ENCODE peak calls at places on chromosomes 16 and 17, in four cellular contexts. One of them, this sample, is unnamed.

GRCh38 chr16:1778200-1779179 is 3.9 kb downstream of the SPSB3 start:
- DNase-seq in aorta: peak; percentile 47
- DNase-seq in HepG2: no peak
- DNase-seq in cardiac muscle cell: no peak
- DNase-seq in this sample: peak; percentile 10

GRCh38 chr16:68436581-68436980 is 11.7 kb downstream of the SMPD3 start:
- DNase-seq in HepG2: no peak
- DNase-seq in cardiac muscle cell: no peak
- DNase-seq in aorta: no peak
- DNase-seq in this sample: no peak

GRCh38 chr16:2082983-2083364 is 35.2 kb downstream of the TSC2 start:
- DNase-seq in cardiac muscle cell: no peak
- DNase-seq in aorta: no peak
- DNase-seq in HepG2: no peak
- DNase-seq in this sample: no peak

GRCh38 chr16:4674926-4675530 is 18.3 kb upstream of the NUDT16L1 start:
- DNase-seq in cardiac muscle cell: no peak
- DNase-seq in HepG2: no peak
- DNase-seq in aorta: no peak
- DNase-seq in this sample: no peak

GRCh38 chr17:48483471-48484131 is 47.2 kb downstream of the HOXB1 start:
- DNase-seq in aorta: peak; percentile 52
- DNase-seq in HepG2: no peak
- DNase-seq in cardiac muscle cell: no peak
- DNase-seq in this sample: peak; percentile 38

GRCh38 chr16:19356024-19356952 is 61.4 kb upstream of the TMC5 start:
- DNase-seq in HepG2: no peak
- DNase-seq in aorta: no peak
- DNase-seq in cardiac muscle cell: no peak
- DNase-seq in this sample: no peak

GRCh38 chr17:8372422-8372821 is 4.1 kb downstream of the KRABD2 start:
- DNase-seq in HepG2: no peak
- DNase-seq in cardiac muscle cell: no peak
- DNase-seq in aorta: no peak
- DNase-seq in this sample: no peak

GRCh38 chr17:33506889-33507650 is 214.0 kb upstream of the ASIC2 start:
- DNase-seq in cardiac muscle cell: no peak
- DNase-seq in aorta: no peak
- DNase-seq in HepG2: no peak
- DNase-seq in this sample: no peak

GRCh38 chr17:10149573-10150399 is 48.6 kb downstream of the GAS7 start:
- DNase-seq in aorta: no peak
- DNase-seq in HepG2: no peak
- DNase-seq in cardiac muscle cell: no peak
- DNase-seq in this sample: no peak

GRCh38 chr17:45284176-45285140 is 22.6 kb upstream of the SPATA32 start:
- DNase-seq in aorta: no peak
- DNase-seq in cardiac muscle cell: no peak
- DNase-seq in HepG2: no peak
- DNase-seq in this sample: no peak

GRCh38 chr17:73290399-73291259 is 21.2 kb downstream of the CDC42EP4 start:
- DNase-seq in cardiac muscle cell: no peak
- DNase-seq in aorta: no peak
- DNase-seq in HepG2: no peak
- DNase-seq in this sample: no peak

GRCh38 chr17:47404006-47404405 is 80.3 kb downstream of the EFCAB13 start:
- DNase-seq in HepG2: no peak
- DNase-seq in cardiac muscle cell: no peak
- DNase-seq in aorta: no peak
- DNase-seq in this sample: no peak

GRCh38 chr17:4610656-4611055 is 26.3 kb downstream of the SMTNL2 start:
- DNase-seq in cardiac muscle cell: no peak
- DNase-seq in HepG2: no peak
- DNase-seq in aorta: no peak
- DNase-seq in this sample: no peak

GRCh38 chr16:47387026-47387734 is 73.7 kb downstream of the ITFG1 start:
- DNase-seq in cardiac muscle cell: peak; percentile 23
- DNase-seq in HepG2: peak; percentile 38
- DNase-seq in aorta: no peak
- DNase-seq in this sample: no peak

GRCh38 chr17:59219370-59219769 is 941 bp upstream of the GDPD1 start:
- DNase-seq in cardiac muscle cell: no peak
- DNase-seq in aorta: no peak
- DNase-seq in HepG2: no peak
- DNase-seq in this sample: no peak

GRCh38 chr17:42311240-42312034 is 23.1 kb downstream of the STAT5A start:
- DNase-seq in cardiac muscle cell: peak; percentile 57
- DNase-seq in aorta: peak; percentile 94
- DNase-seq in HepG2: peak; percentile 91
- DNase-seq in this sample: peak; percentile 78
- H3K27ac ChIP-seq in cardiac muscle cell: peak overlapping the region; percentile 59
- H3K27ac ChIP-seq in aorta: no peak overlapping the region
- H3K27ac ChIP-seq in HepG2: peak overlapping the region; percentile 73
- H3K27ac ChIP-seq in this sample: peak overlapping the region; percentile 82

GRCh38 chr16:58034786-58035185 is 9.2 kb downstream of the MMP15 start:
- DNase-seq in HepG2: no peak
- DNase-seq in cardiac muscle cell: peak; percentile 85
- DNase-seq in aorta: no peak
- DNase-seq in this sample: no peak
- H3K4me1 ChIP-seq in HepG2: peaks cover 27% of the 10 kb centered on the region
- H3K4me1 ChIP-seq in cardiac muscle cell: peaks cover 76% of the 10 kb centered on the region
- H3K4me1 ChIP-seq in aorta: no peaks in the 10 kb centered on the region
- H3K4me1 ChIP-seq in this sample: peaks cover 3% of the 10 kb centered on the region

GRCh38 chr16:30787613-30788378 is 791 bp upstream of the ZNF629 start:
- DNase-seq in cardiac muscle cell: no peak
- DNase-seq in aorta: no peak
- DNase-seq in HepG2: peak; percentile 57
- DNase-seq in this sample: no peak
- H3K27ac ChIP-seq in cardiac muscle cell: peak overlapping the region; percentile 89
- H3K27ac ChIP-seq in aorta: peak overlapping the region; percentile 59
- H3K27ac ChIP-seq in HepG2: peak overlapping the region; percentile 78
- H3K27ac ChIP-seq in this sample: peak overlapping the region; percentile 85

DNA sequence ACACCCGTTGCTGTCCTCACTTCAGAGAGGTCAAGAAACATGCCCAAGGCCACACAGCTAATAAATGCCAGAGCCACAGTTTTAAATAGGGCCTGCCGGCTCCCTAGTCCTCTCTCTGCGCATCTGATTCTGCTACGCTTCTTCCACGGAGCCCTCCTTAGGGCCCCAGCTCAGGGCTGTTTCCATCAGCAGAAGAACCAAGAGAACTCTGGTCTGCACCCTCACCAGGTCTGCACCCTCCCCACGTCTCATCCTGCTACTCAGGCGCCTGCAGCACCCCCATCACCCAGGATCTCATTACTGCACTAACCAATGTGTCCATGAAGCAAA is 79.5 kb upstream of the NKD1 start:
- DNase-seq in aorta: no peak
- DNase-seq in HepG2: no peak
- DNase-seq in cardiac muscle cell: no peak
- DNase-seq in this sample: no peak
- H3K4me1 ChIP-seq in aorta: no peaks in the 10 kb centered on the region
- H3K4me1 ChIP-seq in HepG2: peaks cover 91% of the 10 kb centered on the region
- H3K4me1 ChIP-seq in cardiac muscle cell: peaks cover 19% of the 10 kb centered on the region
- H3K4me1 ChIP-seq in this sample: peaks cover 4% of the 10 kb centered on the region

GRCh38 chr17:29731589-29731929 is 108.8 kb upstream of the CORO6 start:
- DNase-seq in aorta: no peak
- DNase-seq in HepG2: no peak
- DNase-seq in cardiac muscle cell: no peak
- DNase-seq in this sample: no peak

GRCh38 chr17:29734640-29735039 is 111.9 kb upstream of the CORO6 start:
- DNase-seq in cardiac muscle cell: no peak
- DNase-seq in HepG2: peak; percentile 32
- DNase-seq in aorta: no peak
- DNase-seq in this sample: no peak

GRCh38 chr17:29733151-29733550 is 110.4 kb upstream of the CORO6 start:
- DNase-seq in aorta: no peak
- DNase-seq in cardiac muscle cell: no peak
- DNase-seq in HepG2: no peak
- DNase-seq in this sample: no peak

GRCh38 chr17:29732613-29733012 is 109.9 kb upstream of the CORO6 start:
- DNase-seq in aorta: no peak
- DNase-seq in HepG2: no peak
- DNase-seq in cardiac muscle cell: peak; percentile 47
- DNase-seq in this sample: no peak

GRCh38 chr17:29732209-29732608 is 109.5 kb upstream of the CORO6 start:
- DNase-seq in aorta: no peak
- DNase-seq in HepG2: no peak
- DNase-seq in cardiac muscle cell: no peak
- DNase-seq in this sample: no peak
- H3K27ac ChIP-seq in aorta: no peak overlapping the region
- H3K27ac ChIP-seq in HepG2: no peak overlapping the region
- H3K27ac ChIP-seq in cardiac muscle cell: peak overlapping the region; percentile 98
- H3K27ac ChIP-seq in this sample: no peak overlapping the region

GRCh38 chr17:28372203-28372944 is 880 bp downstream of the SARM1 start:
- DNase-seq in HepG2: no peak
- DNase-seq in cardiac muscle cell: no peak
- DNase-seq in aorta: no peak
- DNase-seq in this sample: no peak

GRCh38 chr17:28370744-28371103 is 617 bp upstream of the VTN start:
- DNase-seq in cardiac muscle cell: no peak
- DNase-seq in HepG2: peak; percentile 7
- DNase-seq in aorta: no peak
- DNase-seq in this sample: no peak

GRCh38 chr17:28372945-28373274 is 1.4 kb downstream of the SARM1 start:
- DNase-seq in cardiac muscle cell: no peak
- DNase-seq in HepG2: no peak
- DNase-seq in aorta: no peak
- DNase-seq in this sample: no peak

GRCh38 chr17:28370035-28370743 is at the start of gene VTN:
- DNase-seq in HepG2: peak; percentile 98
- DNase-seq in aorta: no peak
- DNase-seq in cardiac muscle cell: peak; percentile 70
- DNase-seq in this sample: no peak

GRCh38 chr17:28371245-28372202 is at the start of gene SARM1:
- DNase-seq in cardiac muscle cell: peak; percentile 95
- DNase-seq in aorta: peak; percentile 93
- DNase-seq in HepG2: peak; percentile 75
- DNase-seq in this sample: peak; percentile 88
- H3K4me1 ChIP-seq in cardiac muscle cell: peaks cover 12% of the 10 kb centered on the region
- H3K4me1 ChIP-seq in aorta: no peaks in the 10 kb centered on the region
- H3K4me1 ChIP-seq in HepG2: peaks cover 47% of the 10 kb centered on the region
- H3K4me1 ChIP-seq in this sample: peaks cover 20% of the 10 kb centered on the region

GRCh38 chr16:22671301-22672076 is 142.5 kb upstream of the HS3ST2 start:
- DNase-seq in HepG2: no peak
- DNase-seq in aorta: no peak
- DNase-seq in cardiac muscle cell: no peak
- DNase-seq in this sample: no peak
- H3K27ac ChIP-seq in HepG2: no peak overlapping the region
- H3K27ac ChIP-seq in aorta: no peak overlapping the region
- H3K27ac ChIP-seq in cardiac muscle cell: no peak overlapping the region
- H3K27ac ChIP-seq in this sample: no peak overlapping the region

DNA sequence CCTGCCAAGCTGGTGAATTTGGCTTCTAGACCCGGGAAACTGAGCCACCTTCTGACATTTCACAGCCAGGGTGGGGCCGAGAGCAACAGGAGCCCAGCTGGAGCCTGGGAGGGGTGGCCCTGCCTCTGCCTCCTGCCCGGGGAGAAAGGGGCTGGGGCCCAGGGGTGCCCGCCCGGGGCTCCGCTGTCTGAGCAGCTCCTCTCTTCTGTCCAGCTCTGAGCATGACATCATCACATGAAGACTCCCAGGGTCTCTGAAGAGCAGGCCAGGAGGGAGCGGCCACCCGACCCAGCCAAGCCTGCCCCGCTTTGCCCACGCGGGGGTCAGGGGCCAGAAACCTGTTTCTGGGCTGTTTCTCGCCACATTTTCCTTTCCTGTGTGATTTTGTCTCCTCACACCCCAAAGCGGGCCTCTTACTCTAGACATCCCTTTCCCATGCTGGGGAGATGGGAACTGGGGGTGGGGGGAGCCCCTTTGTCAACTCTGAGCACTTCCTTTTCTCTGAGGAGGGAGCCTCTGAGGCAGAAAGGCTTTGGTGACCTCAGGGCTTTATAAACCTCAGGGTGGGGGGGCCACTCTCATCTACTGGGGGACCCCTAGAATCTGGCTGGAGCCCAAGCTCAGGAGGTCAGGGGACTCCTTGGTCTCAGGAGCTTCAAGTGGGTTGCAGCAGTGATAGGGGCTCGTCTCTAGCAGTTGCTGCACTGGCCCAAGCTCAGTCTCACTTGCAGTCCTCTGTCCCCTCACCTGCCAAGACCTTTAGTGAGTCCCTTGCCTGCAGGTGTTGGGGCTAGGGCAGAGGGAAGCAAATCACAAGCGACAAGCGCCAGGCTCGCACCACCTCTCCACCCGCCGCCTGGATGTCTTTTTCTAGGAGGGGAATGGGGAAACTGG is 7.6 kb downstream of the UBALD2 start:
- DNase-seq in aorta: no peak
- DNase-seq in HepG2: no peak
- DNase-seq in cardiac muscle cell: no peak
- DNase-seq in this sample: no peak
- H3K4me1 ChIP-seq in aorta: no peaks in the 10 kb centered on the region
- H3K4me1 ChIP-seq in HepG2: peaks cover 30% of the 10 kb centered on the region
- H3K4me1 ChIP-seq in cardiac muscle cell: peaks cover 42% of the 10 kb centered on the region
- H3K4me1 ChIP-seq in this sample: peaks cover 50% of the 10 kb centered on the region

This sample was measured in transverse colon.